ENCODE peak calls at places on chromosomes 16 and 17, in six cellular contexts. U is SK-N-SH, O is HCT116, W is transverse colon, R is stomach, T is esophagus muscularis mucosa. E is an unnamed sample.

GRCh38 chr17:50768348-50768761 is 1.0 kb upstream of the ANKRD40CL start:
- DNase-seq in U (no peak), O (peak; percentile 37), W (peak; percentile 95), R (peak; percentile 88), T (peak; percentile 86), E (peak; percentile 84)

GRCh38 chr16:4544483-4544882 is 5.9 kb upstream of the CDIP1 start:
- DNase-seq in U (no peak), O (no peak), W (no peak), R (no peak), T (no peak), E (no peak)

GRCh38 chr17:64385187-64386083 is 5.2 kb downstream of the PECAM1 start:
- DNase-seq in U (no peak), O (peak; percentile 46), W (peak; percentile 48), R (no peak), T (no peak), E (no peak)

GRCh38 chr17:76506408-76507328 is 5.4 kb upstream of the RHBDF2 start:
- DNase-seq in U (peak; percentile 95), O (peak; percentile 60), W (peak; percentile 90), R (peak; percentile 90), T (no peak), E (peak; percentile 75)

GRCh38 chr17:29594441-29595090 is 1.6 kb downstream of the ANKRD13B start:
- DNase-seq in U (no peak), O (no peak), W (peak; percentile 7), R (no peak), T (no peak), E (no peak)

GRCh38 chr17:58391302-58391984 is 25.9 kb downstream of the RNF43 start:
- DNase-seq in U (peak; percentile 75), O (peak; percentile 100), W (peak; percentile 93), R (peak; percentile 97), T (no peak), E (peak; percentile 99)

GRCh38 chr17:66855204-66855603 is 20.3 kb downstream of the CACNG5 start:
- DNase-seq in U (no peak), O (no peak), W (no peak), R (no peak), T (no peak), E (no peak)

GRCh38 chr16:4747906-4748681 is 13.8 kb downstream of the DNAAF8 start:
- DNase-seq in U (no peak), O (no peak), W (no peak), R (no peak), T (no peak), E (no peak)

GRCh38 chr17:75105269-75106080 is 4.3 kb upstream of the ARMC7 start:
- DNase-seq in U (peak; percentile 91), O (no peak), W (peak; percentile 77), R (peak; percentile 85), T (no peak), E (peak; percentile 70)

GRCh38 chr17:28634211-28634865 is 10.6 kb downstream of the BLTP2 start:
- DNase-seq in U (no peak), O (no peak), W (no peak), R (no peak), T (no peak), E (no peak)

GRCh38 chr17:80105762-80106161 is 4.4 kb downstream of the GAA start:
- DNase-seq in U (peak; percentile 56), O (no peak), W (peak; percentile 37), R (peak; percentile 43), T (no peak), E (no peak)

GRCh38 chr17:27975146-27976011 is 67.1 kb upstream of the NLK start:
- DNase-seq in U (no peak), O (no peak), W (no peak), R (no peak), T (no peak), E (no peak)

GRCh38 chr16:1920727-1921155 is 2.5 kb upstream of the HS3ST6 start:
- DNase-seq in U (peak; percentile 56), O (no peak), W (peak; percentile 61), R (peak; percentile 64), T (no peak), E (no peak)

GRCh38 chr17:10336393-10336792 is 36.4 kb downstream of the MYH13 start:
- DNase-seq in U (no peak), O (no peak), W (no peak), R (no peak), T (no peak), E (no peak)

GRCh38 chr16:28261916-28262315 is 30.4 kb upstream of the SBK1 start:
- DNase-seq in U (no peak), O (no peak), W (peak; percentile 51), R (no peak), T (no peak), E (no peak)

GRCh38 chr17:53949473-53950090 is 126.9 kb downstream of the KIF2B start:
- DNase-seq in U (no peak), O (no peak), W (no peak), R (no peak), T (no peak), E (no peak)

GRCh38 chr16:4733747-4734062 is 366 bp downstream of the ANKS3 start:
- DNase-seq in U (peak; percentile 61), O (no peak), W (no peak), R (no peak), T (no peak), E (peak; percentile 12)

GRCh38 chr17:2158011-2158410 is 103.1 kb downstream of the HIC1 start:
- DNase-seq in U (no peak), O (no peak), W (no peak), R (no peak), T (no peak), E (no peak)

GRCh38 chr17:66625321-66625767 is 209.6 kb upstream of the CACNG5 start:
- DNase-seq in U (peak; percentile 63), O (peak; percentile 42), W (no peak), R (no peak), T (no peak), E (no peak)

GRCh38 chr17:7045492-7046126 is 1.7 kb upstream of the SLC16A11 start:
- DNase-seq in U (peak; percentile 53), O (peak; percentile 67), W (peak; percentile 63), R (peak; percentile 56), T (no peak), E (peak; percentile 55)

GRCh38 chr17:62895256-62895649 is 70.8 kb upstream of the TANC2 start:
- DNase-seq in U (no peak), O (no peak), W (no peak), R (no peak), T (no peak), E (no peak)

GRCh38 chr17:8707232-8707590 is 37.4 kb downstream of the CCDC42 start:
- DNase-seq in U (no peak), O (no peak), W (no peak), R (no peak), T (no peak), E (no peak)

GRCh38 chr16:74743668-74744299 is 30.8 kb downstream of the FA2H start:
- DNase-seq in U (no peak), O (peak; percentile 97), W (peak; percentile 95), R (peak; percentile 97), T (no peak), E (peak; percentile 88)

GRCh38 chr16:11359370-11359769 is 14.1 kb downstream of the RMI2 start:
- DNase-seq in U (no peak), O (peak; percentile 12), W (no peak), R (no peak), T (no peak), E (peak; percentile 74)

GRCh38 chr16:48106445-48106844 is 49.3 kb downstream of the ABCC12 start:
- DNase-seq in U (no peak), O (no peak), W (no peak), R (no peak), T (no peak), E (no peak)

DNA sequence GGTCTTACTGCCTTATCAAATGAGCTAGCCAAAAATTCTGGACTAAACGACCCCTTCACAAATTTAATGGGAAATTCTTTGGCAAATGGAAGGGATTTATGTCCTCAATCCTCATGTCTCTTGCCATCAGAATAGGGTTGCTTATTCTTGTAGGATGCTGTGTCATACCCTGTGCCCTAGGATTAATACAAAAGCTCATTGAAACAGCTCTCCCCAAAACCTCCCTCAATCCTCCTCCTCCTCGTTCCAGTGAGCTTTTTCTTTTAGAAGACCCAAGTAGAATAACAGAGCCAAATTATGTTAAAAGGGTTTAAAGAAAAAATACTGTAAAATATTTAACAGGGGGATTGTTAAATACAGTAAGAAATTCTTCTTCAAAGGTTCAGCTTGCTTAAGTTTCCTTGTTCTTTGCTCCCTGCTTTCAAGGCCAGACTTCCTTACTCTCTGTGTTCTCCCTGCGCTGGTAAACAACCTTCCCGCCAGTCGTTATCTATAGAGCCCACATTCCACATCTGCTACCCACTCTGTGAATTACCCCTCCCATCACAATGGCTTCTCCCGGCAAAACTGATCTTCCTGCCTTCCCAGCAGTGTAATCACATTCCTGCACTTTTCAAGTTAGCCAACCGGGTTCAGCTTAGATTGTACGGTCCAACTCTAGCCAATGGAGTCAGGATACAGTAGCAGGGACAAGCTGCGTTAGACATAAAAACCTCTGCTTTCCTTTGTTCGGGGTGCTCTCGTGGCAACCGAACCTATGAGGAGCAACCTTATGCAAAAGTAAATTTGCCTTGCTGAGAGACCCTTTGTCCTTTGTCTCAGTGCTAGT is 9.7 kb downstream of the HPR start:
- DNase-seq in U (no peak), O (no peak), W (no peak), R (no peak), T (no peak), E (no peak)
- TF ChIP-seq POLR2AphosphoS5 in U (no peak), O (no peak), W (no peak), R (no peak), T (no peak), E (no peak)

GRCh38 chr16:89994389-89994720 is 24.9 kb downstream of the DBNDD1 start:
- DNase-seq in U (no peak), O (no peak), W (no peak), R (no peak), T (no peak), E (no peak)

GRCh38 chr16:89993971-89994370 is 25.3 kb downstream of the DBNDD1 start:
- DNase-seq in U (no peak), O (no peak), W (no peak), R (no peak), T (no peak), E (no peak)

GRCh38 chr16:89988951-89989350 is 30.3 kb downstream of the DBNDD1 start:
- DNase-seq in U (no peak), O (no peak), W (no peak), R (no peak), T (no peak), E (no peak)

GRCh38 chr16:89993377-89993776 is 25.9 kb downstream of the DBNDD1 start:
- DNase-seq in U (no peak), O (no peak), W (no peak), R (no peak), T (no peak), E (no peak)

GRCh38 chr16:89990799-89991198 is 28.5 kb downstream of the DBNDD1 start:
- DNase-seq in U (no peak), O (no peak), W (no peak), R (no peak), T (no peak), E (no peak)
- H3K9me3 ChIP-seq in U (no peaks in the 10 kb centered on the region), O (no peaks in the 10 kb centered on the region), W (no peaks in the 10 kb centered on the region), R (peaks cover 15% of the 10 kb centered on the region), T (no peaks in the 10 kb centered on the region), E (no peaks in the 10 kb centered on the region)

GRCh38 chr17:37744961-37745800 is at the start of gene HNF1B:
- DNase-seq in U (no peak), O (no peak), W (peak; percentile 73), R (peak; percentile 75), T (no peak), E (peak; percentile 74)
- TF ChIP-seq POLR2AphosphoS5 in U (no peak), O (peak; percentile 53), W (peak; percentile 80), R (peak; percentile 33), T (no peak), E (peak; percentile 79)

GRCh38 chr16:20510323-20510722 is 59.0 kb downstream of the ACSM2A start:
- DNase-seq in U (no peak), O (no peak), W (no peak), R (no peak), T (peak; percentile 45), E (no peak)

GRCh38 chr16:20504418-20504817 is 53.1 kb downstream of the ACSM2A start:
- DNase-seq in U (no peak), O (no peak), W (no peak), R (no peak), T (peak; percentile 45), E (peak; percentile 7)

GRCh38 chr16:20507280-20507679 is 56.0 kb downstream of the ACSM2A start:
- DNase-seq in U (no peak), O (no peak), W (no peak), R (no peak), T (peak; percentile 72), E (no peak)
- H3K9me3 ChIP-seq in U (no peaks in the 10 kb centered on the region), O (no peaks in the 10 kb centered on the region), W (peaks cover 4% of the 10 kb centered on the region), R (peaks cover 18% of the 10 kb centered on the region), T (peaks cover 17% of the 10 kb centered on the region), E (no peaks in the 10 kb centered on the region)